ENCODE peak calls at places on chromosomes 5 and 9, in five cellular contexts. J is CD4-positive, alpha-beta T cell; L is GM13976; I is GM06990; Q is left ventricle myocardium inferior. X is an unnamed sample.

GRCh38 chr9:90966475-90967150 is 165.0 kb downstream of the SYK start:
- DNase-seq in J (no peak), L (no peak), I (no peak), Q (no peak), X (no peak)

GRCh38 chr9:88777498-88778312 is 213.6 kb upstream of the S1PR3 start:
- DNase-seq in J (no peak), L (no peak), I (peak; percentile 14), Q (peak; percentile 64), X (no peak)

GRCh38 chr5:147037517-147038205 is 159.1 kb upstream of the PPP2R2B start:
- DNase-seq in J (no peak), L (no peak), I (no peak), Q (no peak), X (no peak)

GRCh38 chr5:108727154-108727638 is 20.5 kb upstream of the FER start:
- DNase-seq in J (no peak), L (no peak), I (no peak), Q (no peak), X (peak; percentile 3)

GRCh38 chr5:72584466-72584865 is 77.3 kb upstream of the ZNF366 start:
- DNase-seq in J (no peak), L (peak; percentile 40), I (peak; percentile 25), Q (no peak), X (no peak)

GRCh38 chr5:107849118-107849517 is 178.4 kb upstream of the EFNA5 start:
- DNase-seq in J (no peak), L (no peak), I (no peak), Q (no peak), X (no peak)

GRCh38 chr5:84259221-84260045 is 125.2 kb downstream of the EDIL3 start:
- DNase-seq in J (no peak), L (no peak), I (no peak), Q (no peak), X (no peak)

GRCh38 chr5:43336159-43336558 is 22.9 kb upstream of the HMGCS1 start:
- DNase-seq in J (no peak), L (no peak), I (no peak), Q (no peak), X (no peak)

GRCh38 chr5:178866946-178867345 is 7.2 kb downstream of the ZNF354B start:
- DNase-seq in J (no peak), L (no peak), I (no peak), Q (no peak), X (no peak)

GRCh38 chr9:75197521-75197920 is 109.2 kb downstream of the OSTF1 start:
- DNase-seq in J (no peak), L (no peak), I (no peak), Q (no peak), X (no peak)

GRCh38 chr9:75201480-75202209 is 113.3 kb downstream of the OSTF1 start:
- DNase-seq in J (no peak), L (no peak), I (no peak), Q (no peak), X (no peak)

GRCh38 chr9:75200892-75201470 is 112.7 kb downstream of the OSTF1 start:
- DNase-seq in J (no peak), L (peak; percentile 40), I (no peak), Q (no peak), X (peak; percentile 18)

DNA sequence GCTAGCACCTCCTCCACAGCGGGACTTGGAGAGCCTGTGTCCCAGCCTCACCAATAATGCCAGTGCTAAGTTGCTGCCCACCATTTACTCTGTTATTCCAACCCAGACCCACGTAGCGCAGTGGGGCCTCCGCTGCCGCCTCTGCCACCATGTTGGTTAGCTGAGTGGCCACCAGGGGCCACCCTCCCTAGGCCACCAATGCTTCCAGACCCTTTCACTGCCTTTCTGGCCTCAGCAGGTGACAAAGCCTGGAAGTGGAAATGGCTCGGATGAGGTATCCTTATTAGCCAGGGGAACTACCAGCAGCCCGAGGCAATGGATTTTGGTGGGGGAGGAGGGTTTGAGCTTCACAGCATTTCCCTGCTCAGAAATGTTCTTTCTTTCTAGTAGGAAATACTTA is 110.1 kb downstream of the OSTF1 start:
- DNase-seq in J (no peak), L (no peak), I (no peak), Q (no peak), X (no peak)
- TF ChIP-seq CTCF in J (no peak), L (no peak), I (no peak), Q (no peak), X (peak; percentile 34)

DNA sequence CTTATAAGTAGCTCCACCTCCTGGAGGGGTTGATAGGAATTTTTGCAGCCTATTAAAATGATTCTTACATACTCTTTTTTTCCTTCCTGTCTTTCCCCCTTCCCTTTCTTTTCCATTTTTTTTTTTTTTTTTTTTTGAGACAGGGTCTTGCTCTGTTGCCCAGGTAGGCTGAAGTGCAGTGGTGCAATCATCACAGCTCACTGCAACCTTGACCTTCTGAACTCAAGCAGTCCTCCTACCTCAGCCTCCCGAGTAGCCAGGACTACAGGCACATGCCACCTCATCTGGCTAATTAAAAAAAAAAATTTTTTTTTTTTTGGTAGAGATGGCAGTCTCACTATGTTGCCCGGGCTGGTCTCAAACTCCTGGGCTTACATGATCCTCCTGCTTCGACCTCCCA is 4.3 kb upstream of the TBC1D2 start:
- DNase-seq in J (no peak), L (no peak), I (no peak), Q (no peak), X (no peak)
- TF ChIP-seq CTCF in J (no peak), L (no peak), I (no peak), Q (no peak), X (no peak)

GRCh38 chr9:15423328-15423985 is 781 bp downstream of the SNAPC3 start:
- DNase-seq in J (peak; percentile 4), L (no peak), I (no peak), Q (no peak), X (no peak)
- TF ChIP-seq CTCF in J (no peak), L (no peak), I (peak; percentile 10), Q (no peak), X (no peak)

DNA sequence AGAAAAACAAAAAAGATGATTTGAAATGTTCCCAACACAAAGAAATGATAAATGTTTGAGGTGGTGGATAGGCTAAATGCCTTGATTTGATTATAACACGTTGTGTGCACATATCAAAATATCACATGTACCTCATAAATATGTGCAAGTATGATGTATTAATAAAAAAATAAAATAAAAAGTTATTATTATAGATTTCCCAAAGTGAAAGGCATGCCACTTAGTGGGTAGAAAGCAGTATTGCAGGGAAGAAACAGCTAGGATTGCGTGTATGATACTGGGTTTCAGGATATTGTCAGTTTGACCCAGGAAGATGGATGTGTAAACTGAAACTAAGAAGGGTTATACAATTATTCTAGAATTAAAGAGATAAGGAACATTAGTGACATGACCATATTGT is 3.6 kb upstream of the TMEM38B start:
- DNase-seq in J (no peak), L (no peak), I (no peak), Q (no peak), X (no peak)
- TF ChIP-seq CTCF in J (no peak), L (no peak), I (peak; percentile 34), Q (peak; percentile 47), X (peak; percentile 67)